ENCODE peak calls at places on chromosomes 1 and 21, in six cellular contexts. S, P, F, M, E and V are unnamed samples.
A peak's percentile ranks its signal among the peaks of the same experiment; 100 is the strongest.

GRCh38 chr1:6359568-6360496 is 33.7 kb downstream of the ACOT7 start:
- DNase-seq in S (no peak), P (peak; percentile 23), F (peak; percentile 82), M (peak; percentile 91), E (peak; percentile 49), V (peak; percentile 96)

GRCh38 chr21:17803536-17803935 is 15.6 kb downstream of the C21orf91 start:
- DNase-seq in S (no peak), P (no peak), F (no peak), M (no peak), E (no peak), V (no peak)

GRCh38 chr1:52364235-52364839 is 1.7 kb downstream of the CC2D1B start:
- DNase-seq in S (no peak), P (no peak), F (peak; percentile 23), M (no peak), E (no peak), V (peak; percentile 13)

GRCh38 chr1:246597340-246597739 is 31.1 kb downstream of the CNST start:
- DNase-seq in S (no peak), P (no peak), F (no peak), M (peak; percentile 50), E (no peak), V (peak; percentile 74)

GRCh38 chr1:234488054-234488953 is 9.3 kb upstream of the TARBP1 start:
- DNase-seq in S (no peak), P (no peak), F (peak; percentile 57), M (no peak), E (no peak), V (no peak)

GRCh38 chr21:45383111-45383614 is 21.8 kb upstream of the COL18A1 start:
- DNase-seq in S (no peak), P (no peak), F (no peak), M (no peak), E (no peak), V (no peak)

GRCh38 chr1:218661411-218661810 is 316.3 kb downstream of the TGFB2 start:
- DNase-seq in S (no peak), P (no peak), F (no peak), M (no peak), E (no peak), V (no peak)

GRCh38 chr1:36207339-36207738 is 16.9 kb upstream of the THRAP3 start:
- DNase-seq in S (peak; percentile 69), P (no peak), F (no peak), M (no peak), E (no peak), V (no peak)

GRCh38 chr1:227318852-227319607 is 738 bp upstream of the CDC42BPA start:
- DNase-seq in S (peak; percentile 91), P (no peak), F (no peak), M (peak; percentile 54), E (no peak), V (peak; percentile 40)

GRCh38 chr1:209879539-209879938 is 51.8 kb downstream of the UTP25 start:
- DNase-seq in S (no peak), P (no peak), F (no peak), M (no peak), E (no peak), V (no peak)

GRCh38 chr1:3064901-3065300 is 4.1 kb upstream of the PRDM16 start:
- DNase-seq in S (no peak), P (no peak), F (no peak), M (no peak), E (no peak), V (no peak)

GRCh38 chr1:15674760-15675159 is 9.4 kb upstream of the PLEKHM2 start:
- DNase-seq in S (no peak), P (no peak), F (no peak), M (no peak), E (no peak), V (no peak)

GRCh38 chr1:69244211-69244610 is 323.5 kb upstream of the LRRC7 start:
- DNase-seq in S (peak; percentile 54), P (no peak), F (no peak), M (no peak), E (no peak), V (no peak)

GRCh38 chr1:213414346-213414745 is 363.3 kb downstream of the RPS6KC1 start:
- DNase-seq in S (no peak), P (no peak), F (no peak), M (no peak), E (no peak), V (no peak)

GRCh38 chr1:186983327-186983726 is 154.6 kb downstream of the PLA2G4A start:
- DNase-seq in S (no peak), P (no peak), F (no peak), M (peak; percentile 61), E (no peak), V (no peak)

GRCh38 chr1:29471487-29472313 is 235.4 kb downstream of the PTPRU start:
- DNase-seq in S (peak; percentile 78), P (no peak), F (no peak), M (no peak), E (no peak), V (no peak)

GRCh38 chr1:119779869-119780356 is 11.2 kb upstream of the HMGCS2 start:
- DNase-seq in S (no peak), P (no peak), F (no peak), M (peak; percentile 64), E (no peak), V (peak; percentile 72)

GRCh38 chr1:218674280-218674773 is 329.2 kb downstream of the TGFB2 start:
- DNase-seq in S (peak; percentile 91), P (no peak), F (no peak), M (peak; percentile 60), E (no peak), V (no peak)

GRCh38 chr1:30469426-30469825 is 254.0 kb downstream of the MATN1 start:
- DNase-seq in S (no peak), P (no peak), F (no peak), M (no peak), E (no peak), V (no peak)

GRCh38 chr21:45768741-45769049 is 125.2 kb downstream of the PCBP3 start:
- DNase-seq in S (no peak), P (no peak), F (no peak), M (no peak), E (no peak), V (no peak)

GRCh38 chr1:46692806-46693770 is 21.4 kb downstream of the TEX38 start:
- DNase-seq in S (no peak), P (no peak), F (no peak), M (no peak), E (no peak), V (no peak)

GRCh38 chr1:31501505-31501904 is 74.8 kb upstream of the TINAGL1 start:
- DNase-seq in S (no peak), P (no peak), F (no peak), M (no peak), E (no peak), V (no peak)

GRCh38 chr21:7933923-7934322 is 2587.5 kb upstream of the TPTE start:
- DNase-seq in S (no peak), P (no peak), F (no peak), M (no peak), E (no peak), V (no peak)
- H3K9me3 ChIP-seq in S (no peaks in the 10 kb centered on the region), P (peaks cover 66% of the 10 kb centered on the region), F (peaks cover 90% of the 10 kb centered on the region), M (peaks cover 71% of the 10 kb centered on the region), E (peaks cover 93% of the 10 kb centered on the region), V (peaks cover 9% of the 10 kb centered on the region)

GRCh38 chr1:22563671-22564612 is 653 bp downstream of the EPHA8 start:
- DNase-seq in S (no peak), P (no peak), F (no peak), M (no peak), E (no peak), V (no peak)

GRCh38 chr1:22567994-22568393 is 4.7 kb downstream of the EPHA8 start:
- DNase-seq in S (no peak), P (no peak), F (no peak), M (no peak), E (no peak), V (no peak)

GRCh38 chr1:22557341-22557950 is 5.8 kb upstream of the EPHA8 start:
- DNase-seq in S (no peak), P (no peak), F (no peak), M (no peak), E (no peak), V (peak; percentile 85)

GRCh38 chr1:22567176-22567575 is 3.9 kb downstream of the EPHA8 start:
- DNase-seq in S (no peak), P (no peak), F (no peak), M (no peak), E (no peak), V (no peak)

GRCh38 chr1:22562584-22563551 is at the start of gene EPHA8:
- DNase-seq in S (no peak), P (no peak), F (no peak), M (no peak), E (no peak), V (no peak)
- H3K27me3 ChIP-seq in S (peaks cover 33% of the 10 kb centered on the region), P (peaks cover 25% of the 10 kb centered on the region), F (peaks cover 4% of the 10 kb centered on the region), M (peaks cover 84% of the 10 kb centered on the region), E (peaks cover 57% of the 10 kb centered on the region), V (peaks cover 33% of the 10 kb centered on the region)

DNA sequence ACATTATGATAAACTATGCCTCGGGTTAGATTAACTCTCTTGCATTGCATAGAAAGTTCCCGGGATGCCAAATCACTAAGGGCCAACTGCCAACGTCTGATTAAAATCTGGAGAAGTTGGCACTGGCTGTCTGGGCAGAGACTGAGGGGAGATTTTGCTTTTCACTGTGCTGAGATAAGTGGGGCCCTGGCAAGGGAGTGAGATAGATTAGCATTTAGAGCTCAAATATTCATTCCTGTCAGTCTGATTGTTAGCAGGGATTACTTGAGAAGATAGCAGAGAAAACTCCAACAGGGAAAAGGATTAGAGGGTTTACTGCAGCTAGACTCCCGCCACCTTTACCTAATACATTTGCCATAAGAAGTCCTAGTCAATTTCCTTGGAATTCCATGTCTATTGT is 714.1 kb upstream of the CHRM3 start:
- DNase-seq in S (peak; percentile 8), P (no peak), F (no peak), M (no peak), E (no peak), V (no peak)
- H3K9me3 ChIP-seq in S (no peaks in the 10 kb centered on the region), P (no peaks in the 10 kb centered on the region), F (no peaks in the 10 kb centered on the region), M (no peaks in the 10 kb centered on the region), E (no peaks in the 10 kb centered on the region), V (no peaks in the 10 kb centered on the region)

DNA sequence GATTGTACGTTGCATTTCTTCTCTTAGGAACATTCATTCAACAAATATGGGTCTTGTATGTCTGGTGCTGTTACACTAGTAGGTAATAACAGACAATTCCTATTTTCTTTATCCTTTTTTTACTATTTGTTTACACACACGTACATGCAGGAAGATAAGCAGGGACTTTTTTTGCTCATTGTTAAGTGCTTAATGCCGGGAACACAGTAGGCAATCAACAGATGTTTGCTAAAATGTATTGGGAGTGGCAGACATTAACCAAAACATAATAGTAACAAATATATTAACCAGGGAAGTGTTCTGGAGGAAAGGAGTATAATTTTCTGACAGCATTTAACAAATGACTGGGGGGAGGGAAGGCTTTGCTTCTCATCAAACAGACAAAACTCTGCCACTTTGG is 2.0 kb downstream of the CR1L start:
- DNase-seq in S (no peak), P (no peak), F (no peak), M (no peak), E (no peak), V (no peak)
- H3K27me3 ChIP-seq in S (no peaks in the 10 kb centered on the region), P (no peaks in the 10 kb centered on the region), F (peaks cover 12% of the 10 kb centered on the region), M (no peaks in the 10 kb centered on the region), E (no peaks in the 10 kb centered on the region), V (peaks cover 2% of the 10 kb centered on the region)